ENCODE peak calls at places on chromosome 1, in seven cellular contexts. Q is DND-41; L is AG09319; M is astrocyte of the cerebellum; N is Daoy; T is stimulated activated CD4-positive, alpha-beta T cell treated with anti-CD3 and anti-CD28 coated beads, Interleukin-1b, Interleukin-23, amount 100 ng/mL, for 1 hour; Y is ovary. W is an unnamed sample.

GRCh38 chr1:214380986-214381695 is 100.2 kb downstream of the SMYD2 start:
- DNase-seq in Q (no peak), L (peak), M (no peak), N (no peak), T (no peak), Y (no peak), W (no peak)

GRCh38 chr1:226549094-226549936 is 751 bp downstream of the STUM start:
- DNase-seq in Q (no peak), L (no peak), M (no peak), N (no peak), T (no peak), Y (no peak), W (no peak)

GRCh38 chr1:54359393-54360162 is 46.6 kb downstream of the SSBP3 start:
- DNase-seq in Q (no peak), L (no peak), M (no peak), N (no peak), T (no peak), Y (no peak), W (no peak)

GRCh38 chr1:28737245-28738137 is 751 bp downstream of the YTHDF2 start:
- DNase-seq in Q (peak), L (no peak), M (no peak), N (peak), T (no peak), Y (peak), W (peak)

GRCh38 chr1:109306832-109307362 is at the start of gene MYBPHL:
- DNase-seq in Q (no peak), L (no peak), M (no peak), N (no peak), T (no peak), Y (no peak), W (peak)

GRCh38 chr1:44576456-44577150 is 97.7 kb downstream of the TMEM53 start:
- DNase-seq in Q (no peak), L (no peak), M (no peak), N (no peak), T (no peak), Y (no peak), W (peak)

GRCh38 chr1:201614262-201615015 is 75.5 kb downstream of the NAV1 start:
- DNase-seq in Q (peak), L (no peak), M (no peak), N (no peak), T (no peak), Y (no peak), W (peak)

GRCh38 chr1:44501022-44501910 is 96.2 kb downstream of the RNF220 start:
- DNase-seq in Q (no peak), L (no peak), M (no peak), N (no peak), T (no peak), Y (no peak), W (no peak)

GRCh38 chr1:118110580-118110979 is 74.4 kb downstream of the SPAG17 start:
- DNase-seq in Q (no peak), L (no peak), M (no peak), N (no peak), T (no peak), Y (no peak), W (no peak)

GRCh38 chr1:42006836-42007235 is 88.1 kb upstream of the HIVEP3 start:
- DNase-seq in Q (no peak), L (no peak), M (no peak), N (no peak), T (no peak), Y (no peak), W (no peak)

GRCh38 chr1:26996024-26996423 is 2.5 kb downstream of the TRNP1 start:
- DNase-seq in Q (no peak), L (no peak), M (no peak), N (no peak), T (no peak), Y (no peak), W (no peak)

GRCh38 chr1:112444269-112444668 is 48.3 kb downstream of the CTTNBP2NL start:
- DNase-seq in Q (no peak), L (no peak), M (no peak), N (peak), T (no peak), Y (no peak), W (peak)